ENCODE peak calls at places on chromosomes 12 and 14, in ten cellular contexts. F, W, H, P, V, Y, R, G, E and X are unnamed samples.

GRCh38 chr12:103583008-103583407 is 4.1 kb upstream of the STAB2 start:
- DNase-seq in F (no peak), W (no peak), H (no peak), P (no peak), V (no peak), Y (no peak), R (no peak), G (no peak), E (no peak), X (no peak)

GRCh38 chr14:90368946-90369721 is 27.7 kb upstream of the CALM1 start:
- DNase-seq in F (no peak), W (no peak), H (peak), P (no peak), V (peak), Y (no peak), R (no peak), G (no peak), E (no peak), X (no peak)

GRCh38 chr12:84910549-84911241 is 1.9 kb downstream of the SLC6A15 start:
- DNase-seq in F (no peak), W (peak), H (peak), P (peak), V (no peak), Y (no peak), R (no peak), G (peak), E (no peak), X (no peak)

GRCh38 chr14:101088714-101089113 is 185.2 kb upstream of the RTL1 start:
- DNase-seq in F (no peak), W (no peak), H (no peak), P (no peak), V (no peak), Y (no peak), R (no peak), G (no peak), E (no peak), X (no peak)

GRCh38 chr14:92568621-92569479 is 55.3 kb downstream of the RIN3 start:
- DNase-seq in F (peak), W (no peak), H (no peak), P (no peak), V (no peak), Y (no peak), R (no peak), G (no peak), E (peak), X (peak)

GRCh38 chr12:89140141-89140540 is 212.2 kb downstream of the DUSP6 start:
- DNase-seq in F (no peak), W (no peak), H (no peak), P (no peak), V (no peak), Y (no peak), R (no peak), G (no peak), E (no peak), X (no peak)

GRCh38 chr14:79659995-79660975 is 551.0 kb downstream of the DIO2 start:
- DNase-seq in F (no peak), W (no peak), H (no peak), P (peak), V (no peak), Y (no peak), R (no peak), G (no peak), E (no peak), X (no peak)

GRCh38 chr12:71691504-71692129 is 5.7 kb downstream of the TMEM19 start:
- DNase-seq in F (no peak), W (no peak), H (no peak), P (no peak), V (peak), Y (no peak), R (no peak), G (no peak), E (no peak), X (no peak)

GRCh38 chr14:68784995-68785816 is 7.7 kb downstream of the ZFP36L1 start:
- DNase-seq in F (no peak), W (no peak), H (peak), P (no peak), V (no peak), Y (no peak), R (peak), G (no peak), E (peak), X (no peak)

GRCh38 chr14:101767618-101768362 is 6.3 kb downstream of the PPP2R5C start:
- DNase-seq in F (no peak), W (no peak), H (no peak), P (no peak), V (no peak), Y (no peak), R (no peak), G (no peak), E (no peak), X (no peak)

GRCh38 chr12:31118347-31118830 is 44.7 kb downstream of the DDX11 start:
- DNase-seq in F (no peak), W (peak), H (no peak), P (peak), V (no peak), Y (no peak), R (no peak), G (peak), E (no peak), X (no peak)

GRCh38 chr12:1779783-1780182 is 40.6 kb upstream of the LRTM2 start:
- DNase-seq in F (no peak), W (no peak), H (peak), P (no peak), V (no peak), Y (no peak), R (no peak), G (no peak), E (no peak), X (no peak)

GRCh38 chr12:8554451-8555195 is 13.9 kb upstream of the CLEC4E start:
- DNase-seq in F (no peak), W (no peak), H (peak), P (no peak), V (no peak), Y (no peak), R (no peak), G (no peak), E (no peak), X (no peak)

GRCh38 chr14:100587248-100587762 is at the start of gene BEGAIN:
- DNase-seq in F (peak), W (no peak), H (no peak), P (no peak), V (no peak), Y (no peak), R (no peak), G (peak), E (peak), X (no peak)

GRCh38 chr12:45343269-45344051 is 127.6 kb downstream of the ANO6 start:
- DNase-seq in F (peak), W (no peak), H (peak), P (no peak), V (no peak), Y (no peak), R (no peak), G (no peak), E (peak), X (no peak)

GRCh38 chr12:857611-858010 is 91.9 kb downstream of the RAD52 start:
- DNase-seq in F (no peak), W (no peak), H (peak), P (no peak), V (no peak), Y (no peak), R (peak), G (no peak), E (no peak), X (no peak)

GRCh38 chr14:70735043-70735442 is 74.3 kb downstream of the MAP3K9 start:
- DNase-seq in F (no peak), W (no peak), H (peak), P (no peak), V (no peak), Y (no peak), R (no peak), G (no peak), E (no peak), X (no peak)

GRCh38 chr14:103315368-103315911 is 18.6 kb upstream of the EIF5 start:
- DNase-seq in F (no peak), W (no peak), H (peak), P (no peak), V (peak), Y (peak), R (no peak), G (no peak), E (peak), X (peak)

GRCh38 chr12:123152823-123153222 is 1.9 kb upstream of the PITPNM2 start:
- DNase-seq in F (no peak), W (no peak), H (no peak), P (no peak), V (no peak), Y (no peak), R (no peak), G (no peak), E (no peak), X (no peak)

GRCh38 chr12:132214906-132215643 is 70.8 kb downstream of the NOC4L start:
- DNase-seq in F (no peak), W (no peak), H (no peak), P (no peak), V (no peak), Y (no peak), R (no peak), G (peak), E (no peak), X (peak)

GRCh38 chr14:68282479-68283377 is 463.1 kb downstream of the RAD51B start:
- DNase-seq in F (no peak), W (no peak), H (no peak), P (no peak), V (no peak), Y (no peak), R (no peak), G (no peak), E (no peak), X (no peak)

GRCh38 chr12:22529281-22530060 is 14.9 kb downstream of the C2CD5 start:
- DNase-seq in F (no peak), W (no peak), H (peak), P (no peak), V (no peak), Y (no peak), R (no peak), G (peak), E (no peak), X (no peak)

GRCh38 chr14:87628129-87628528 is 364.9 kb downstream of the GALC start:
- DNase-seq in F (no peak), W (no peak), H (peak), P (peak), V (peak), Y (no peak), R (peak), G (peak), E (peak), X (no peak)

GRCh38 chr14:89415139-89415538 is 1.9 kb downstream of the FOXN3 start:
- DNase-seq in F (no peak), W (no peak), H (no peak), P (no peak), V (no peak), Y (no peak), R (no peak), G (no peak), E (no peak), X (no peak)

GRCh38 chr14:92635031-92635430 is 113.4 kb downstream of the LGMN start:
- DNase-seq in F (no peak), W (no peak), H (no peak), P (no peak), V (no peak), Y (no peak), R (no peak), G (no peak), E (no peak), X (no peak)

GRCh38 chr12:130499474-130499873 is 161.8 kb downstream of the PIWIL1 start:
- DNase-seq in F (no peak), W (no peak), H (no peak), P (no peak), V (no peak), Y (no peak), R (no peak), G (no peak), E (no peak), X (no peak)

GRCh38 chr12:67804168-67804567 is 155.6 kb downstream of the DYRK2 start:
- DNase-seq in F (no peak), W (no peak), H (no peak), P (no peak), V (no peak), Y (no peak), R (no peak), G (no peak), E (no peak), X (no peak)

GRCh38 chr12:45615268-45615667 is 114.2 kb upstream of the ARID2 start:
- DNase-seq in F (no peak), W (no peak), H (peak), P (no peak), V (no peak), Y (no peak), R (no peak), G (no peak), E (no peak), X (no peak)

GRCh38 chr14:93970589-93970966 is 5.8 kb downstream of the ASB2 start:
- DNase-seq in F (no peak), W (no peak), H (no peak), P (no peak), V (peak), Y (no peak), R (no peak), G (peak), E (no peak), X (no peak)

GRCh38 chr14:46582826-46583225 is 68.8 kb downstream of the RPL10L start:
- DNase-seq in F (no peak), W (no peak), H (no peak), P (no peak), V (no peak), Y (no peak), R (no peak), G (no peak), E (no peak), X (no peak)

DNA sequence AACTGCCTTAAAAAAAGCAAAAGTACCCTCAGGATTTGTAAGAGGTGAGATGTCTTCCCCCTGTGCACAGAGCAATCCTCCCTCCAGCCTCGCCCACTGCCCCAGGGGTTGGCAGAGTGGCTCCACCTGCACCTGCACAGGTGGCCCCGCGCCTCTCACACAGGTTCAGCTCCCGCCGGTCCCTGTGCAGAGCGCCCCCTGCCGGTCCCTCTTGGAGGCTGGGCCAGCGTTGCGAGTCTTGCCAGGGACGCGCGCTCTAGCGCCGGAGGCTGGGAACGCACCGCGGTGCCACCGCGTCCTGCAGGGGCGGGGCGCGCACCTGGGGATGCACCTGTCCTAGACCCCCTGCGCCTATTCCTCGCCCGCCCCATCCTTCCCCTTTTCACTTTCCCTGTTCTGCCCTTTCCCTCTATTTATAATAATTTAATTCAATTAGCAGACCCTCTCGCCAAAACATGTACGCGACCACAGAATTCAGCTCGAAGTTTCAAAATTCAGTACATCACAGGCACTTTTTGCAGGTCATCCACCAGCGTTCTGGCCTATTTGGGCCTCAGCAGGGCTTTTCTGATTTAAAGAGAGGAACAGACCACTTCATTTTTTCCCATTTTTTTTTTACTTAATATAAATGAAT is 618.6 kb downstream of the AACS start:
- DNase-seq in F (no peak), W (peak), H (no peak), P (peak), V (peak), Y (peak), R (no peak), G (peak), E (no peak), X (peak)
- TF ChIP-seq CTCF in F (peak), W (peak), H (no peak), P (peak), V (peak), Y (peak), R (peak), G (peak), E (no peak), X (peak)

GRCh38 chr12:75560167-75560566 is 48.8 kb upstream of the KRR1 start:
- DNase-seq in F (no peak), W (no peak), H (peak), P (no peak), V (no peak), Y (no peak), R (no peak), G (no peak), E (no peak), X (no peak)
- TF ChIP-seq CTCF in F (peak), W (peak), H (peak), P (no peak), V (no peak), Y (peak), R (no peak), G (peak), E (peak), X (no peak)

GRCh38 chr12:107929436-107929835 is 154.9 kb downstream of the ASCL4 start:
- DNase-seq in F (no peak), W (peak), H (peak), P (no peak), V (no peak), Y (no peak), R (no peak), G (peak), E (no peak), X (no peak)
- TF ChIP-seq CTCF in F (peak), W (peak), H (peak), P (peak), V (no peak), Y (no peak), R (peak), G (peak), E (no peak), X (no peak)

DNA sequence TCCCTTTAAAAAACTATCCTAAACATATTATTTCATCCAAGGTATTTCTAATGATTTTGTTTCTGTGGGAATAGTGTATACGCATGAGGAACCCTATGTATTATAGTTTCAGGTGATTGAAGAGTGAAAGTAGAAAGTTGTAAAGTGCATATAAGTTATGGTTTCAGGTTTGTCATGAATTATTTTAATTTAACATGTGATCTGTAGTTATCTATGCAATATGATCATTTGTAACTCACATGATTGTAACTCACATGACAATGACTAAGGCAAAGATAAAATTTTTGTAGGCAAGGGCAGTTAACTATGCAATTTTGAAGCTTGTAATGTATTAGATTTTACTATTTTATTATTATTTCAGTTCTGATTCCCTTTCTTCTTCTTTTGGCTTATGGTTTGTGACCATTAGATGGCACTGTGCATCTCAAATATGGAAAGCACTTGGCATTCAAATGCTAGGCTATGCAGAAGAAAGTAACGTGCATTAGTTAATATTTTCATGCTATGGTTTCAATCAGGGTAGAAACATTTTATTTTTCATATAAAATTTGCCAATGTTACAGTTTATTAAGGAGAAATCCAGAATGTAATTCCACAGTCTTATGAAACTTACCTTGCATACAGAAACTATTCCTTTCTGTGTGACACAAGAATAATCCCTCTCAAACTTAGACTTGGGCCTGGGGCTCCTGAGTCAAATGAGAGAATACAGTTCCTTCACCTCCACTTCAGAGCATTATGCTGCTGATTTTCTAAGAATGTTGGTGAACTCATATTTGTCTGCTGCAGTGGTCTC is 15.8 kb upstream of the TMEM30B start:
- DNase-seq in F (no peak), W (no peak), H (peak), P (no peak), V (peak), Y (no peak), R (peak), G (no peak), E (no peak), X (no peak)
- TF ChIP-seq CTCF in F (peak), W (peak), H (peak), P (peak), V (peak), Y (peak), R (peak), G (peak), E (peak), X (peak)

DNA sequence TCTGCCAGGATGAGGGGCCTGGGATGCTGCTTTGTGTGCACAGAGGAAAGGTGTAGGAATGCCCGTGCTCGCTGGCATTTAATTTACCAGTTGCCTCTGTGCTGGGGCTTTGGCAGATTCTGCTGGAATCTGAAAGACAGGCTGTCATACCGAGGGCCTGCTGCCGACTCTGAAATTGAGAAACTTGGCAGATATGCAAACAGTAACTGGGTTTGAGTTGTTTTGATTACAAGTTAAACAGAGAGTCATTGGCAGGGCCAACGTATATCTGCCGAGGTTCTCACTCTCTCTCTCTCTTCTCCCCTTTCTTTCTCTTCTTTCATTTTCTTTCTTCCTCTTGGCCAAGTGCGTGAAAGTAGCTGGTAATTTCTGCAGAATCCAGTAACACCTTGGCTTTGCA is 618.7 kb downstream of the VRK1 start:
- DNase-seq in F (no peak), W (no peak), H (no peak), P (no peak), V (no peak), Y (no peak), R (no peak), G (no peak), E (no peak), X (no peak)
- TF ChIP-seq CTCF in F (no peak), W (no peak), H (no peak), P (no peak), V (no peak), Y (no peak), R (no peak), G (no peak), E (no peak), X (no peak)

DNA sequence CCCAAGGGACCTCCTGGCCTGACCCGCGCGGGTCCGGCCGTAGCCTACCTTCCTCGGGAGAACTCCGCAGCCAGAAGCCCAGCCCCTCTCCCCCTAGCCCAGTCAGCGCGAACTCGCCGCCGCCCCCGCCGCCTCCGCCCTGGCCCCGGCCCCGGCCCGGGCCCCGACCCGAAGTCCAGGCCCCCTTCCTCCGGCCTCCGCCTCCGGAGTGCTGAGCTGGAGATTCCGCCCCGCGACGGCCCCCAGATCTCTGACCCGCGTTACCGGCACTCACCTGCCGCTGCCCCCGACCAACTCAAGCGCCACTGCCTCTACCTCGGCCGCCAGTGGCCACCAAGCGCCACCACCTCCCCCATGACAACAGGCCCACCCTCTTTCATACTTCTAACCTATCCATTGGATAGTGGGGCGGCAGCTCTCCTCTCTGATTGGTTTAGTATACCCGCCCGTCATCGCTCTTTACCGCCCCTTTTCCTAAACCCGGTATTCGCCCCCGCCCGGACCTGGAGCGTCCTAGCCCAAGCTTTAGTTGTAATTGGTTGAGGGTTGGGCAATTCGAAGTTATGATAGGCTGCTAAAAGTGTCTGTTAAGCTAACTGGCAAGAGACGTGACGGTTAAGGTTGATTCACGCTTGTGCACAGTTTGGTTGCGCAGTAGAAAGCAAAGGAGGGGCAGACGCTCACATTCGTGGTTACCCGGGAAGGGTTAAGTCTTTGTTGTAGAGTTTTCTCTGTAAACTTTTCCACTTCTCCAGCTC is at the start of gene NUMB:
- DNase-seq in F (peak), W (peak), H (peak), P (peak), V (peak), Y (peak), R (peak), G (peak), E (peak), X (peak)
- TF ChIP-seq CTCF in F (peak), W (no peak), H (no peak), P (no peak), V (no peak), Y (no peak), R (no peak), G (no peak), E (no peak), X (no peak)

DNA sequence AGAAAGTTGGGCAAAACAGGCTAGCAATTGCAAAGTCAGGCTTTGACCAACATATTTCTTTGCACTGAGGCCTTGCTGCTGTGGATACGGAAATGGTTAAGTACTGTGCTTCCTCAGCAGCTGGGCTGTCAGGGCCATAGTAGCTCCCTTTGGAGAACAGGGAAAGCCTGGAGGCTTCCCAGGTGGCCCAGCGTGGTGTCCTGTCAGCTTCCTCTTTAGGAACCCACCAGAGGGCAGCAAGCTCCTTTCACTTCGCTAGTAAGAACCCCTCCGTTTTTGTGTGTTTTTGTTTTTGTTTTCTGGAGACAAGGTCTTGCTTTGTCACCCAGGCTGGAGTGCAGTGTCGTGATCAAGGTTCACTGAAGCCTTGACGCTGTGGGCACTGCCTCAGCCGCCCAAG is 1.7 kb upstream of the CFAP251 start:
- DNase-seq in F (no peak), W (peak), H (peak), P (peak), V (no peak), Y (no peak), R (no peak), G (peak), E (no peak), X (no peak)
- TF ChIP-seq CTCF in F (peak), W (peak), H (peak), P (peak), V (no peak), Y (peak), R (no peak), G (peak), E (peak), X (no peak)